ENCODE peak calls at places on chromosomes 3 and 15, in six cellular contexts. L, I, U, O, K and Y are unnamed samples.

GRCh38 chr3:135576786-135577185 is 388.7 kb upstream of the PPP2R3A start:
- DNase-seq in K (no peak), O (no peak), I (no peak), U (no peak), L (no peak), Y (no peak)

GRCh38 chr3:190326930-190327329 is 4.7 kb upstream of the CLDN1 start:
- DNase-seq in O (no peak), I (no peak), L (peak; percentile 29), U (no peak), K (no peak), Y (no peak)

GRCh38 chr15:94255540-94255939 is 24.2 kb downstream of the MCTP2 start:
- DNase-seq in K (no peak), I (no peak), O (no peak), U (no peak), L (no peak), Y (peak; percentile 44)

GRCh38 chr3:139281096-139281495 is 62.7 kb upstream of the MRPS22 start:
- DNase-seq in I (no peak), U (no peak), L (no peak), O (no peak), K (no peak), Y (no peak)

GRCh38 chr3:58164199-58164879 is 46.4 kb downstream of the DNASE1L3 start:
- DNase-seq in K (no peak), I (no peak), L (peak; percentile 57), O (peak; percentile 92), U (no peak), Y (peak; percentile 24)

GRCh38 chr15:75033809-75034208 is 10.4 kb downstream of the PPCDC start:
- DNase-seq in L (no peak), O (no peak), U (no peak), I (no peak), K (no peak), Y (no peak)

GRCh38 chr15:87648278-87648677 is 608.3 kb downstream of the NTRK3 start:
- DNase-seq in L (no peak), U (no peak), I (no peak), K (no peak), O (no peak), Y (no peak)

GRCh38 chr15:57018151-57018550 is 99.7 kb downstream of the TCF12 start:
- DNase-seq in L (no peak), O (no peak), I (no peak), K (no peak), U (no peak), Y (no peak)

GRCh38 chr15:32642667-32643425 is 1.3 kb downstream of the SCG5 start:
- DNase-seq in O (no peak), L (no peak), U (no peak), K (no peak), I (no peak), Y (no peak)

GRCh38 chr3:135766113-135766512 is 199.4 kb upstream of the PPP2R3A start:
- DNase-seq in K (no peak), O (no peak), U (no peak), L (no peak), I (no peak), Y (no peak)

GRCh38 chr3:154050216-154050615 is 71.0 kb upstream of the ARHGEF26 start:
- DNase-seq in U (no peak), I (no peak), L (no peak), K (no peak), O (no peak), Y (no peak)

GRCh38 chr3:157311633-157312365 is 124.9 kb upstream of the PTX3 start:
- DNase-seq in I (no peak), O (no peak), U (no peak), K (no peak), L (no peak), Y (no peak)

GRCh38 chr15:80154336-80154735 is 1.5 kb downstream of the FAH start:
- DNase-seq in O (no peak), I (no peak), L (no peak), K (no peak), U (no peak), Y (no peak)

GRCh38 chr3:48637305-48637704 is 2.0 kb upstream of the SLC26A6 start:
- DNase-seq in L (no peak), O (no peak), K (no peak), I (no peak), U (no peak), Y (no peak)

GRCh38 chr3:45551214-45552010 is 43.1 kb upstream of the LIMD1 start:
- DNase-seq in K (no peak), I (no peak), U (peak; percentile 37), L (peak; percentile 79), O (peak; percentile 33), Y (no peak)

GRCh38 chr3:51337666-51338065 is 47.4 kb upstream of the MANF start:
- DNase-seq in K (no peak), L (no peak), I (no peak), O (no peak), U (no peak), Y (no peak)

GRCh38 chr3:51340311-51340829 is 44.7 kb upstream of the MANF start:
- DNase-seq in I (no peak), U (no peak), K (no peak), O (no peak), L (peak; percentile 13), Y (no peak)

GRCh38 chr3:51340989-51341636 is 44.0 kb upstream of the MANF start:
- DNase-seq in O (no peak), U (no peak), I (no peak), K (no peak), L (no peak), Y (no peak)

GRCh38 chr3:51336261-51336660 is 48.8 kb upstream of the MANF start:
- DNase-seq in L (no peak), U (no peak), I (no peak), K (no peak), O (no peak), Y (no peak)

GRCh38 chr3:51338632-51339031 is 46.5 kb upstream of the MANF start:
- DNase-seq in I (no peak), U (no peak), L (no peak), O (peak; percentile 64), K (no peak), Y (no peak)
- H3K27ac ChIP-seq in I (no peak overlapping the region), U (no peak overlapping the region), L (no peak overlapping the region), O (no peak overlapping the region), K (no peak overlapping the region), Y (no peak overlapping the region)

DNA sequence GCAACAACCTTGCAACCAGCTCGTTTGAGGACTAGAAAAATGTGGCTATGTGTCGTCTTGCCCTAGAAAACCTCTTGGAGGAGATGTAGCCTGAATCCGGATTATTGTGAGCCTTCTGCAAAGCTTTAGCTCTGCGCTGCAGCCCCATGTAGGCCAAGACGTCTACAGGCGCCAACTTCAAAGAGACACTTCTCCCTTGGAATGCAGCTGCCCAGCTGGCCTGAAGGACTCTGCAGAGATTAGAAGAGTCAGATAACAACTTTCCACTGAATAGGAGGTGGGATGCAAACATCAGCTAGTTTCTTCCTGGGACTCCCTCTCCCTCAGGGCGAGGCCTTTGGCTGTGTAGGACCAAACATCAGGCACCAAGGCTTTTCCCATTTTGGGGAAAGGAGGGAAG is 356.5 kb upstream of the IL12A start:
- DNase-seq in U (no peak), L (no peak), O (no peak), I (no peak), K (no peak), Y (no peak)
- H3K4me1 ChIP-seq in U (no peaks in the 10 kb centered on the region), L (no peaks in the 10 kb centered on the region), O (no peaks in the 10 kb centered on the region), I (no peaks in the 10 kb centered on the region), K (no peaks in the 10 kb centered on the region), Y (no peaks in the 10 kb centered on the region)

DNA sequence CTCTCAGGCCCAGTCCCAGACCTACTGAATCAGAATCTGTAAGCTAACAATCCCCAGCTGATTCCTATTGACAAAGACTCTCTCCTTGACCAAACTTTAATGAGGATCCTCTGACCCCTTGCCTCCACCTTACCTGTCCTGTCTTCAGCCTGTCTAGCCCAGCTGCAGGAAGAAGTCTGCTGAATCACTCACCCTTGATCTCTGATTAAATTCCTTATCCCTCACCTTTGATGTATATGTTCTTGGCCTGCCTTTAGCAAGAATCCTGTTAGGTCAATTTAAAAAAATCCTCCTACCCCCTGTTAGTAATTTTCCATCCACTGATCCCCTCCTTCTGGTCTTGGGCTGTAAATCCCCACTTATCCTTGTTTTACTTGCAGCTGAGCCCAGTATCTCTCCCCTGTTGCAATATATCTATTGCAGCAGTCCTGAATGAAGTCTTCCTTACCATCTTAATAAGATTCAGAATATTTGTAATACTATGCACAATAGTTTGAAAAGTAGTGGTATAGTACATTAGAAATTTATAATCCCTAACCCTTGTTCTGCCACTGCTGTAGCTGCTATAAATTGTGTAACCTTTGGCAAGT is 39.0 kb downstream of the MYH15 start:
- DNase-seq in K (no peak), I (no peak), U (no peak), O (no peak), L (no peak), Y (peak; percentile 17)
- H3K27ac ChIP-seq in K (no peak overlapping the region), I (no peak overlapping the region), U (no peak overlapping the region), O (no peak overlapping the region), L (no peak overlapping the region), Y (no peak overlapping the region)

GRCh38 chr3:184635126-184635525 is 73.5 kb downstream of the EPHB3 start:
- DNase-seq in U (no peak), O (peak; percentile 80), K (no peak), L (no peak), I (no peak), Y (no peak)

GRCh38 chr3:184633185-184633584 is 71.6 kb downstream of the EPHB3 start:
- DNase-seq in U (no peak), I (no peak), L (no peak), O (no peak), K (no peak), Y (no peak)

GRCh38 chr3:184631339-184631965 is 69.9 kb downstream of the EPHB3 start:
- DNase-seq in K (no peak), O (no peak), U (no peak), L (no peak), I (peak; percentile 51), Y (no peak)

GRCh38 chr3:184630861-184631260 is 69.3 kb downstream of the EPHB3 start:
- DNase-seq in I (peak; percentile 45), O (no peak), L (no peak), K (no peak), U (no peak), Y (no peak)

GRCh38 chr3:184632551-184632950 is 71.0 kb downstream of the EPHB3 start:
- DNase-seq in L (no peak), O (peak; percentile 42), I (peak; percentile 39), K (no peak), U (peak; percentile 71), Y (peak; percentile 78)
- H3K4me1 ChIP-seq in L (no peaks in the 10 kb centered on the region), O (peaks cover 6% of the 10 kb centered on the region), I (no peaks in the 10 kb centered on the region), K (peaks cover 15% of the 10 kb centered on the region), U (no peaks in the 10 kb centered on the region), Y (no peaks in the 10 kb centered on the region)